ENCODE peak calls at places on chromosome 5, in five cellular contexts. One of them, this sample, is unnamed.

GRCh38 chr5:123117989-123118388 is 28.9 kb downstream of the PRDM6 start:
- DNase-seq in GM20000: no peak
- DNase-seq in nephron progenitor cell: no peak
- DNase-seq in AG04449: no peak
- DNase-seq in A549: no peak
- DNase-seq in this sample: no peak

GRCh38 chr5:16453609-16454008 is 12.0 kb downstream of the ZNF622 start:
- DNase-seq in GM20000: no peak
- DNase-seq in nephron progenitor cell: no peak
- DNase-seq in AG04449: no peak
- DNase-seq in A549: no peak
- DNase-seq in this sample: no peak

GRCh38 chr5:120298981-120299380 is 165.1 kb upstream of the PRR16 start:
- DNase-seq in GM20000: no peak
- DNase-seq in nephron progenitor cell: no peak
- DNase-seq in AG04449: no peak
- DNase-seq in A549: no peak
- DNase-seq in this sample: no peak

GRCh38 chr5:180135128-180135955 is 63.8 kb upstream of the RNF130 start:
- DNase-seq in GM20000: no peak
- DNase-seq in nephron progenitor cell: no peak
- DNase-seq in AG04449: peak; percentile 5
- DNase-seq in A549: no peak
- DNase-seq in this sample: peak; percentile 80

GRCh38 chr5:180130876-180131740 is 59.5 kb upstream of the RNF130 start:
- DNase-seq in GM20000: no peak
- DNase-seq in nephron progenitor cell: no peak
- DNase-seq in AG04449: no peak
- DNase-seq in A549: no peak
- DNase-seq in this sample: no peak

GRCh38 chr5:138033275-138033808 is 463 bp upstream of the FAM13B start:
- DNase-seq in GM20000: no peak
- DNase-seq in nephron progenitor cell: no peak
- DNase-seq in AG04449: no peak
- DNase-seq in A549: no peak
- DNase-seq in this sample: no peak

GRCh38 chr5:156505101-156505500 is 178.1 kb downstream of the SGCD start:
- DNase-seq in GM20000: no peak
- DNase-seq in nephron progenitor cell: no peak
- DNase-seq in AG04449: no peak
- DNase-seq in A549: no peak
- DNase-seq in this sample: no peak

GRCh38 chr5:153122416-153122815 is 368.1 kb upstream of the GRIA1 start:
- DNase-seq in GM20000: no peak
- DNase-seq in nephron progenitor cell: no peak
- DNase-seq in AG04449: no peak
- DNase-seq in A549: no peak
- DNase-seq in this sample: no peak

GRCh38 chr5:59099270-59099994 is 516.6 kb downstream of the RAB3C start:
- DNase-seq in GM20000: peak; percentile 29
- DNase-seq in nephron progenitor cell: no peak
- DNase-seq in AG04449: peak; percentile 63
- DNase-seq in A549: peak; percentile 95
- DNase-seq in this sample: peak; percentile 6

GRCh38 chr5:31569065-31569464 is 37.0 kb downstream of the C5orf22 start:
- DNase-seq in GM20000: no peak
- DNase-seq in nephron progenitor cell: no peak
- DNase-seq in AG04449: no peak
- DNase-seq in A549: no peak
- DNase-seq in this sample: no peak

GRCh38 chr5:53890490-53890889 is 330.1 kb downstream of the NDUFS4 start:
- DNase-seq in GM20000: no peak
- DNase-seq in nephron progenitor cell: no peak
- DNase-seq in AG04449: no peak
- DNase-seq in A549: no peak
- DNase-seq in this sample: no peak

GRCh38 chr5:62661126-62661525 is 82.5 kb downstream of the LRRC70 start:
- DNase-seq in GM20000: no peak
- DNase-seq in nephron progenitor cell: no peak
- DNase-seq in AG04449: no peak
- DNase-seq in A549: no peak
- DNase-seq in this sample: no peak
- TF ChIP-seq CTCF in GM20000: no peak
- TF ChIP-seq CTCF in nephron progenitor cell: no peak
- TF ChIP-seq CTCF in AG04449: no peak
- TF ChIP-seq CTCF in A549: no peak
- TF ChIP-seq CTCF in this sample: no peak

GRCh38 chr5:82165740-82166530 is 112.2 kb downstream of the RPS23 start:
- DNase-seq in GM20000: peak; percentile 48
- DNase-seq in nephron progenitor cell: peak; percentile 22
- DNase-seq in AG04449: peak; percentile 85
- DNase-seq in A549: peak; percentile 93
- DNase-seq in this sample: peak; percentile 89

GRCh38 chr5:82164109-82164956 is 113.8 kb downstream of the RPS23 start:
- DNase-seq in GM20000: no peak
- DNase-seq in nephron progenitor cell: no peak
- DNase-seq in AG04449: no peak
- DNase-seq in A549: peak; percentile 86
- DNase-seq in this sample: no peak

GRCh38 chr5:82167372-82167771 is 110.8 kb downstream of the RPS23 start:
- DNase-seq in GM20000: no peak
- DNase-seq in nephron progenitor cell: no peak
- DNase-seq in AG04449: no peak
- DNase-seq in A549: no peak
- DNase-seq in this sample: no peak

GRCh38 chr5:82163459-82164108 is 114.6 kb downstream of the RPS23 start:
- DNase-seq in GM20000: no peak
- DNase-seq in nephron progenitor cell: no peak
- DNase-seq in AG04449: no peak
- DNase-seq in A549: peak; percentile 66
- DNase-seq in this sample: no peak

GRCh38 chr5:82164957-82165698 is 113.0 kb downstream of the RPS23 start:
- DNase-seq in GM20000: no peak
- DNase-seq in nephron progenitor cell: no peak
- DNase-seq in AG04449: no peak
- DNase-seq in A549: peak; percentile 86
- DNase-seq in this sample: no peak
- TF ChIP-seq CTCF in GM20000: no peak
- TF ChIP-seq CTCF in nephron progenitor cell: no peak
- TF ChIP-seq CTCF in AG04449: no peak
- TF ChIP-seq CTCF in A549: no peak
- TF ChIP-seq CTCF in this sample: no peak

DNA sequence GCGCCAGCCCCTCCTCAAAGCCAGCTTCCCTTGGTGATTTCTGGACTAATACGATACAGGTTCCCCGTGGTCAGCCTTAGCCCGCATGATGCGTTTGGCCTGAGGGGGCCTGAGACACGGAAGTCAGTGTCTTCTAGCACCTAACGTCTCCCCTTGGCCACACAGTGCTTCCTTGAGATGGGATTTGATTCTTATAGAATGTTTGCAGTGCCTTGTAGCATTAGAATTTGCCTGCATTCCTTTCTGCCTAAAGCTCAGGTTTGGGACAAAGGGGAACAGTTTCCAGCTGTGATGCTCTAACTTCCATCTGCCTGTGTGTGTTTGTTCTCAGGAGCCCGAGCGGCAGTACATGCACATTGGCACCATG is 34.4 kb downstream of the CFAP90 start:
- DNase-seq in GM20000: no peak
- DNase-seq in nephron progenitor cell: no peak
- DNase-seq in AG04449: no peak
- DNase-seq in A549: no peak
- DNase-seq in this sample: no peak
- TF ChIP-seq CTCF in GM20000: no peak
- TF ChIP-seq CTCF in nephron progenitor cell: peak; percentile 22
- TF ChIP-seq CTCF in AG04449: no peak
- TF ChIP-seq CTCF in A549: peak; percentile 2
- TF ChIP-seq CTCF in this sample: no peak

GRCh38 chr5:23825196-23825595 is 317.8 kb downstream of the PRDM9 start:
- DNase-seq in GM20000: no peak
- DNase-seq in nephron progenitor cell: no peak
- DNase-seq in AG04449: no peak
- DNase-seq in A549: no peak
- DNase-seq in this sample: no peak

GRCh38 chr5:23823521-23823920 is 316.1 kb downstream of the PRDM9 start:
- DNase-seq in GM20000: no peak
- DNase-seq in nephron progenitor cell: no peak
- DNase-seq in AG04449: no peak
- DNase-seq in A549: no peak
- DNase-seq in this sample: no peak

GRCh38 chr5:23820764-23821471 is 313.5 kb downstream of the PRDM9 start:
- DNase-seq in GM20000: no peak
- DNase-seq in nephron progenitor cell: peak; percentile 4
- DNase-seq in AG04449: no peak
- DNase-seq in A549: peak; percentile 58
- DNase-seq in this sample: peak; percentile 48
- TF ChIP-seq CTCF in GM20000: peak; percentile 25
- TF ChIP-seq CTCF in nephron progenitor cell: peak; percentile 54
- TF ChIP-seq CTCF in AG04449: peak; percentile 16
- TF ChIP-seq CTCF in A549: peak; percentile 39
- TF ChIP-seq CTCF in this sample: peak; percentile 38

GRCh38 chr5:96597441-96598020 is 64.6 kb upstream of the CAST start:
- DNase-seq in GM20000: no peak
- DNase-seq in nephron progenitor cell: no peak
- DNase-seq in AG04449: no peak
- DNase-seq in A549: no peak
- DNase-seq in this sample: no peak

GRCh38 chr5:96605144-96605543 is 57.0 kb upstream of the CAST start:
- DNase-seq in GM20000: no peak
- DNase-seq in nephron progenitor cell: no peak
- DNase-seq in AG04449: no peak
- DNase-seq in A549: no peak
- DNase-seq in this sample: no peak

GRCh38 chr5:96601811-96602244 is 60.3 kb upstream of the CAST start:
- DNase-seq in GM20000: peak; percentile 72
- DNase-seq in nephron progenitor cell: peak; percentile 49
- DNase-seq in AG04449: no peak
- DNase-seq in A549: peak; percentile 75
- DNase-seq in this sample: peak; percentile 53

GRCh38 chr5:96601200-96601599 is 61.0 kb upstream of the CAST start:
- DNase-seq in GM20000: no peak
- DNase-seq in nephron progenitor cell: no peak
- DNase-seq in AG04449: no peak
- DNase-seq in A549: no peak
- DNase-seq in this sample: no peak

GRCh38 chr5:96602776-96603175 is 59.4 kb upstream of the CAST start:
- DNase-seq in GM20000: no peak
- DNase-seq in nephron progenitor cell: no peak
- DNase-seq in AG04449: no peak
- DNase-seq in A549: no peak
- DNase-seq in this sample: no peak
- TF ChIP-seq CTCF in GM20000: no peak
- TF ChIP-seq CTCF in nephron progenitor cell: no peak
- TF ChIP-seq CTCF in AG04449: no peak
- TF ChIP-seq CTCF in A549: no peak
- TF ChIP-seq CTCF in this sample: no peak

DNA sequence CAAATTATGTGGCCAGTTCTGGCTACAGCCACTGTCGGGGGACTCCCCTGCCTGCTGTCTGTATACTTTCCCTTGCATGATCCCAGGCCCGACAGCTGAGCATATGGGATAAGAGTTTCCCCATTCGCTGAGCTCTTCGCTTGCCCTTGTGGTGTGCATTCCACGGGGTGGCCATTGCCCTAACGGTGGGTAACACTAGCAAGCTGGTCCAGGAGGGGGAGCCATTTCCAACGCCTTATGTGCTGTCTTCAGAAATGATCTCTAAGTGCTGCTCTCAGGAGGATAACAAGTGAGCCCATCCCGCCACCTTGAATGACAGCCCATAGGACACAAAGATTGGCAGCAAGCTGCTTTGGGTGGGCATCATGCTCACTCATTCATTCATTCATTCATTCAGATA is 190.9 kb downstream of the FSTL4 start:
- DNase-seq in GM20000: no peak
- DNase-seq in nephron progenitor cell: peak; percentile 61
- DNase-seq in AG04449: no peak
- DNase-seq in A549: peak; percentile 36
- DNase-seq in this sample: peak; percentile 60
- TF ChIP-seq CTCF in GM20000: peak; percentile 12
- TF ChIP-seq CTCF in nephron progenitor cell: peak; percentile 56
- TF ChIP-seq CTCF in AG04449: peak; percentile 26
- TF ChIP-seq CTCF in A549: peak; percentile 17
- TF ChIP-seq CTCF in this sample: peak; percentile 69

DNA sequence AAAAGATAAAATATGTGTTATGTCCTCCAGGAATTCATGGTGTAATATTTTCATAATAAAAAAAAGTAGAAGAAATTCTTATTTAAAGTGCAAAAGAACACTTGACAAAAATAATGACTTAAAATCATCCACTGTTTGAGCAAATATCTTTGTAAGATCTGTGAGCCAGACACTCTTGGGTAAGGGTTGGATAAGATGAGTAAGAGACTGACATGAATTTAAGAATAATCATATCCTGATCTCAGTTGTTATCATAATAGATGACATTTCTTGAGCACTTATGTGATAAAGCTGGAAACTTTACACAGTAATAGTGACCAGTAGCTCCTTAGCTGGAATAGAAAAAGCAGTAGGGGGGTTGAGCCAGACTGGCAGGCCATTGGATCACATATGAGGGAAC is 40.0 kb upstream of the ADRB2 start:
- DNase-seq in GM20000: no peak
- DNase-seq in nephron progenitor cell: no peak
- DNase-seq in AG04449: no peak
- DNase-seq in A549: no peak
- DNase-seq in this sample: no peak
- TF ChIP-seq CTCF in GM20000: no peak
- TF ChIP-seq CTCF in nephron progenitor cell: no peak
- TF ChIP-seq CTCF in AG04449: no peak
- TF ChIP-seq CTCF in A549: no peak
- TF ChIP-seq CTCF in this sample: no peak

GRCh38 chr5:5587474-5587873 is 165.0 kb downstream of the ICE1 start:
- DNase-seq in GM20000: no peak
- DNase-seq in nephron progenitor cell: no peak
- DNase-seq in AG04449: no peak
- DNase-seq in A549: no peak
- DNase-seq in this sample: no peak

GRCh38 chr5:5589146-5589826 is 166.8 kb downstream of the ICE1 start:
- DNase-seq in GM20000: no peak
- DNase-seq in nephron progenitor cell: no peak
- DNase-seq in AG04449: no peak
- DNase-seq in A549: no peak
- DNase-seq in this sample: no peak

GRCh38 chr5:5588386-5588785 is 165.9 kb downstream of the ICE1 start:
- DNase-seq in GM20000: no peak
- DNase-seq in nephron progenitor cell: no peak
- DNase-seq in AG04449: no peak
- DNase-seq in A549: no peak
- DNase-seq in this sample: no peak

GRCh38 chr5:5591567-5591966 is 169.1 kb downstream of the ICE1 start:
- DNase-seq in GM20000: no peak
- DNase-seq in nephron progenitor cell: no peak
- DNase-seq in AG04449: no peak
- DNase-seq in A549: no peak
- DNase-seq in this sample: no peak

GRCh38 chr5:5589857-5590256 is 167.4 kb downstream of the ICE1 start:
- DNase-seq in GM20000: no peak
- DNase-seq in nephron progenitor cell: no peak
- DNase-seq in AG04449: no peak
- DNase-seq in A549: no peak
- DNase-seq in this sample: no peak
- TF ChIP-seq CTCF in GM20000: no peak
- TF ChIP-seq CTCF in nephron progenitor cell: no peak
- TF ChIP-seq CTCF in AG04449: no peak
- TF ChIP-seq CTCF in A549: no peak
- TF ChIP-seq CTCF in this sample: no peak

This sample was measured in NB4.